ENCODE peak calls at places on chromosomes 6 and 20, in seven cellular contexts. C is fibroblast of the aortic adventitia; K is activated naive CD4-positive, alpha-beta T cell treated with anti-CD3 and anti-CD28 coated beads, Interleukin-2, amount 10 ng/mL, durations not matched to agents 7 days and 5 days; V is psoas muscle; A is stimulated activated CD4-positive, alpha-beta T cell treated with anti-CD3 and anti-CD28 coated beads, TNF-alpha, amount 100 ng/mL, for 24 hours; H is vagina; D is NCI-H82. E is an unnamed sample.

GRCh38 chr6:7025861-7026260 is 81.9 kb upstream of the RREB1 start:
- DNase-seq in K (no peak), V (no peak), D (no peak), A (no peak), C (no peak), H (no peak), E (no peak)

GRCh38 chr6:151690768-151691562 is 116.5 kb upstream of the ESR1 start:
- DNase-seq in C (peak), K (peak), D (peak), A (no peak), V (no peak), H (no peak), E (no peak)

GRCh38 chr6:43790031-43790430 is 20.0 kb downstream of the VEGFA start:
- DNase-seq in K (no peak), D (no peak), C (peak), H (no peak), V (peak), A (no peak), E (no peak)

GRCh38 chr6:169862464-169863148 is 111.2 kb downstream of the ERMARD start:
- DNase-seq in D (no peak), C (no peak), A (no peak), H (peak), V (no peak), K (no peak), E (no peak)

GRCh38 chr20:31711416-31712111 is 11.1 kb downstream of the BCL2L1 start:
- DNase-seq in A (no peak), K (no peak), H (no peak), D (no peak), V (no peak), C (no peak), E (no peak)

GRCh38 chr20:36501367-36502006 is 39.8 kb upstream of the MYL9 start:
- DNase-seq in V (no peak), A (no peak), H (no peak), D (no peak), C (no peak), K (no peak), E (peak)

GRCh38 chr20:709421-709820 is 33.8 kb upstream of the SCRT2 start:
- DNase-seq in V (peak), A (no peak), K (no peak), H (no peak), C (no peak), D (peak), E (peak)

GRCh38 chr6:170048615-170049256 is 242.1 kb downstream of the DLL1 start:
- DNase-seq in D (no peak), K (no peak), C (no peak), V (peak), A (no peak), H (no peak), E (no peak)

GRCh38 chr6:46935687-46936086 is 13.9 kb upstream of the ADGRF5 start:
- DNase-seq in V (no peak), A (no peak), H (peak), K (no peak), D (no peak), C (no peak), E (no peak)

GRCh38 chr20:32292548-32292947 is 15.1 kb downstream of the KIF3B start:
- DNase-seq in C (no peak), D (no peak), V (no peak), A (no peak), H (no peak), K (no peak), E (no peak)

E was measured in activated effector memory CD4-positive, alpha-beta T cell treated with anti-CD3 and anti-CD28 coated beads, Interleukin-2, amount 50 U/mL, for 16 hours.